ENCODE peak calls at places on chromosomes 5 and 9, in eight cellular contexts. S is Calu3, W is fibroblast of mammary gland, A is ecto neural progenitor cell, C is NCI-H460, N is psoas muscle, D is left colon, E is NCI-H2081 treated with DMSO at 0.1 percent for 48 hours. B is an unnamed sample.

GRCh38 chr5:36899860-36900259 is 23.3 kb downstream of the NIPBL start:
- DNase-seq in S (no peak), W (no peak), A (no peak), C (no peak), N (no peak), D (no peak), E (no peak), B (no peak)

GRCh38 chr5:132354381-132354780 is 15.1 kb upstream of the SLC22A5 start:
- DNase-seq in S (no peak), W (no peak), A (no peak), C (no peak), N (no peak), D (peak; percentile 28), E (no peak), B (no peak)

GRCh38 chr5:160508780-160509361 is 87.2 kb downstream of the PTTG1 start:
- DNase-seq in S (peak; percentile 83), W (peak; percentile 82), A (peak; percentile 65), C (peak; percentile 68), N (no peak), D (peak; percentile 37), E (peak; percentile 16), B (peak; percentile 43)

GRCh38 chr5:169197343-169197742 is 103.6 kb downstream of the SLIT3 start:
- DNase-seq in S (peak; percentile 12), W (no peak), A (no peak), C (no peak), N (no peak), D (no peak), E (no peak), B (no peak)

GRCh38 chr5:116371431-116371830 is 203.2 kb downstream of the SEMA6A start:
- DNase-seq in S (no peak), W (no peak), A (no peak), C (no peak), N (no peak), D (peak; percentile 21), E (no peak), B (no peak)

GRCh38 chr9:34087370-34087769 is 38.7 kb upstream of the UBAP2 start:
- DNase-seq in S (no peak), W (no peak), A (no peak), C (no peak), N (no peak), D (no peak), E (no peak), B (no peak)

GRCh38 chr5:112951124-112951702 is 25.4 kb upstream of the DCP2 start:
- DNase-seq in S (no peak), W (no peak), A (no peak), C (no peak), N (no peak), D (no peak), E (no peak), B (no peak)

GRCh38 chr9:75102177-75102790 is 14.0 kb downstream of the OSTF1 start:
- DNase-seq in S (no peak), W (no peak), A (no peak), C (no peak), N (no peak), D (no peak), E (no peak), B (no peak)

GRCh38 chr5:140488914-140489313 is 58.5 kb upstream of the EIF4EBP3 start:
- DNase-seq in S (no peak), W (no peak), A (no peak), C (no peak), N (no peak), D (no peak), E (no peak), B (no peak)

GRCh38 chr9:136659861-136660784 is 2.6 kb upstream of the EGFL7 start:
- DNase-seq in S (no peak), W (no peak), A (no peak), C (no peak), N (no peak), D (no peak), E (no peak), B (no peak)

GRCh38 chr9:104863180-104863883 is 64.6 kb downstream of the ABCA1 start:
- DNase-seq in S (peak; percentile 44), W (peak; percentile 94), A (peak; percentile 62), C (peak; percentile 72), N (no peak), D (peak; percentile 42), E (peak; percentile 74), B (no peak)

B was measured in tibial artery.